ENCODE peak calls at places on chromosomes 6 and 20, in four cellular contexts. One of them, this sample, is unnamed.

GRCh38 chr6:166691741-166692140 is 64.7 kb upstream of the RPS6KA2 start:
- DNase-seq in effector CD4-positive, alpha-beta T cell: no peak
- DNase-seq in non-pigmented ciliary epithelial cell: no peak
- DNase-seq in cardiac fibroblast: no peak
- DNase-seq in this sample: no peak

GRCh38 chr20:10504893-10505292 is 69.8 kb downstream of the SLX4IP start:
- DNase-seq in effector CD4-positive, alpha-beta T cell: no peak
- DNase-seq in non-pigmented ciliary epithelial cell: no peak
- DNase-seq in cardiac fibroblast: peak
- DNase-seq in this sample: no peak

GRCh38 chr6:157143171-157143884 is 180.0 kb downstream of the TMEM242 start:
- DNase-seq in effector CD4-positive, alpha-beta T cell: no peak
- DNase-seq in non-pigmented ciliary epithelial cell: no peak
- DNase-seq in cardiac fibroblast: peak
- DNase-seq in this sample: no peak

GRCh38 chr6:137681445-137682009 is 185.5 kb upstream of the TNFAIP3 start:
- DNase-seq in effector CD4-positive, alpha-beta T cell: no peak
- DNase-seq in non-pigmented ciliary epithelial cell: no peak
- DNase-seq in cardiac fibroblast: no peak
- DNase-seq in this sample: no peak

GRCh38 chr20:44207066-44207723 is 3.4 kb downstream of the OSER1 start:
- DNase-seq in effector CD4-positive, alpha-beta T cell: no peak
- DNase-seq in non-pigmented ciliary epithelial cell: no peak
- DNase-seq in cardiac fibroblast: no peak
- DNase-seq in this sample: no peak

GRCh38 chr6:95093154-95093553 is 484.2 kb upstream of the MANEA start:
- DNase-seq in effector CD4-positive, alpha-beta T cell: no peak
- DNase-seq in non-pigmented ciliary epithelial cell: no peak
- DNase-seq in cardiac fibroblast: no peak
- DNase-seq in this sample: no peak

GRCh38 chr6:169106176-169106575 is 147.5 kb downstream of the THBS2 start:
- DNase-seq in effector CD4-positive, alpha-beta T cell: no peak
- DNase-seq in non-pigmented ciliary epithelial cell: no peak
- DNase-seq in cardiac fibroblast: peak
- DNase-seq in this sample: no peak

GRCh38 chr6:42498473-42499128 is 46.9 kb upstream of the TRERF1 start:
- DNase-seq in effector CD4-positive, alpha-beta T cell: no peak
- DNase-seq in non-pigmented ciliary epithelial cell: no peak
- DNase-seq in cardiac fibroblast: no peak
- DNase-seq in this sample: no peak

GRCh38 chr6:6004147-6004995 is 2.4 kb downstream of the NRN1 start:
- DNase-seq in effector CD4-positive, alpha-beta T cell: no peak
- DNase-seq in non-pigmented ciliary epithelial cell: no peak
- DNase-seq in cardiac fibroblast: no peak
- DNase-seq in this sample: peak

GRCh38 chr6:158999154-158999668 is 791 bp downstream of the RSPH3 start:
- DNase-seq in effector CD4-positive, alpha-beta T cell: no peak
- DNase-seq in non-pigmented ciliary epithelial cell: no peak
- DNase-seq in cardiac fibroblast: peak
- DNase-seq in this sample: no peak

GRCh38 chr6:35359744-35360348 is 17.5 kb downstream of the PPARD start:
- DNase-seq in effector CD4-positive, alpha-beta T cell: no peak
- DNase-seq in non-pigmented ciliary epithelial cell: no peak
- DNase-seq in cardiac fibroblast: peak
- DNase-seq in this sample: peak

GRCh38 chr20:17228624-17229061 is 1.8 kb downstream of the PCSK2 start:
- DNase-seq in effector CD4-positive, alpha-beta T cell: no peak
- DNase-seq in non-pigmented ciliary epithelial cell: no peak
- DNase-seq in cardiac fibroblast: no peak
- DNase-seq in this sample: peak

GRCh38 chr20:62586799-62587198 is 55.5 kb upstream of the SLCO4A1 start:
- DNase-seq in effector CD4-positive, alpha-beta T cell: no peak
- DNase-seq in non-pigmented ciliary epithelial cell: no peak
- DNase-seq in cardiac fibroblast: no peak
- DNase-seq in this sample: no peak

GRCh38 chr6:158143700-158144099 is 24.4 kb downstream of the SERAC1 start:
- DNase-seq in effector CD4-positive, alpha-beta T cell: no peak
- DNase-seq in non-pigmented ciliary epithelial cell: no peak
- DNase-seq in cardiac fibroblast: peak
- DNase-seq in this sample: no peak

GRCh38 chr20:42191140-42191860 is 573.1 kb upstream of the CHD6 start:
- DNase-seq in effector CD4-positive, alpha-beta T cell: no peak
- DNase-seq in non-pigmented ciliary epithelial cell: no peak
- DNase-seq in cardiac fibroblast: no peak
- DNase-seq in this sample: no peak

GRCh38 chr6:141956046-141956761 is 176.5 kb upstream of the GJE1 start:
- DNase-seq in effector CD4-positive, alpha-beta T cell: no peak
- DNase-seq in non-pigmented ciliary epithelial cell: no peak
- DNase-seq in cardiac fibroblast: peak
- DNase-seq in this sample: no peak

GRCh38 chr6:117487831-117488230 is 5.4 kb downstream of the DCBLD1 start:
- DNase-seq in effector CD4-positive, alpha-beta T cell: no peak
- DNase-seq in non-pigmented ciliary epithelial cell: no peak
- DNase-seq in cardiac fibroblast: peak
- DNase-seq in this sample: no peak

GRCh38 chr20:48490976-48491657 is 336.7 kb downstream of the PREX1 start:
- DNase-seq in effector CD4-positive, alpha-beta T cell: no peak
- DNase-seq in non-pigmented ciliary epithelial cell: no peak
- DNase-seq in cardiac fibroblast: no peak
- DNase-seq in this sample: no peak

GRCh38 chr6:113558966-113559365 is 298.2 kb upstream of the MARCKS start:
- DNase-seq in effector CD4-positive, alpha-beta T cell: no peak
- DNase-seq in non-pigmented ciliary epithelial cell: peak
- DNase-seq in cardiac fibroblast: peak
- DNase-seq in this sample: no peak

GRCh38 chr20:4167261-4168004 is 152.1 kb upstream of the RNF24 start:
- DNase-seq in effector CD4-positive, alpha-beta T cell: no peak
- DNase-seq in non-pigmented ciliary epithelial cell: no peak
- DNase-seq in cardiac fibroblast: no peak
- DNase-seq in this sample: no peak

GRCh38 chr6:7919871-7920270 is 9.3 kb upstream of the TXNDC5 start:
- DNase-seq in effector CD4-positive, alpha-beta T cell: no peak
- DNase-seq in non-pigmented ciliary epithelial cell: no peak
- DNase-seq in cardiac fibroblast: peak
- DNase-seq in this sample: no peak

GRCh38 chr6:30107756-30108155 is 5.1 kb downstream of the TRIM31 start:
- DNase-seq in effector CD4-positive, alpha-beta T cell: no peak
- DNase-seq in non-pigmented ciliary epithelial cell: no peak
- DNase-seq in cardiac fibroblast: no peak
- DNase-seq in this sample: no peak

GRCh38 chr6:157469378-157469777 is 88.4 kb downstream of the ZDHHC14 start:
- DNase-seq in effector CD4-positive, alpha-beta T cell: no peak
- DNase-seq in non-pigmented ciliary epithelial cell: no peak
- DNase-seq in cardiac fibroblast: peak
- DNase-seq in this sample: no peak

GRCh38 chr6:46039646-46040045 is 24.0 kb upstream of the CLIC5 start:
- DNase-seq in effector CD4-positive, alpha-beta T cell: no peak
- DNase-seq in non-pigmented ciliary epithelial cell: no peak
- DNase-seq in cardiac fibroblast: no peak
- DNase-seq in this sample: no peak

GRCh38 chr20:22801528-22801927 is 217.2 kb upstream of the FOXA2 start:
- DNase-seq in effector CD4-positive, alpha-beta T cell: no peak
- DNase-seq in non-pigmented ciliary epithelial cell: no peak
- DNase-seq in cardiac fibroblast: peak
- DNase-seq in this sample: no peak

GRCh38 chr20:25008388-25009217 is 16.1 kb upstream of the APMAP start:
- DNase-seq in effector CD4-positive, alpha-beta T cell: no peak
- DNase-seq in non-pigmented ciliary epithelial cell: no peak
- DNase-seq in cardiac fibroblast: no peak
- DNase-seq in this sample: no peak

GRCh38 chr6:162046324-162046723 is 681.2 kb downstream of the PRKN start:
- DNase-seq in effector CD4-positive, alpha-beta T cell: no peak
- DNase-seq in non-pigmented ciliary epithelial cell: no peak
- DNase-seq in cardiac fibroblast: no peak
- DNase-seq in this sample: no peak

GRCh38 chr20:32649697-32650471 is 23.9 kb downstream of the C20orf203 start:
- DNase-seq in effector CD4-positive, alpha-beta T cell: no peak
- DNase-seq in non-pigmented ciliary epithelial cell: no peak
- DNase-seq in cardiac fibroblast: no peak
- DNase-seq in this sample: peak

GRCh38 chr6:161694995-161695394 is 421.1 kb upstream of the AGPAT4 start:
- DNase-seq in effector CD4-positive, alpha-beta T cell: no peak
- DNase-seq in non-pigmented ciliary epithelial cell: no peak
- DNase-seq in cardiac fibroblast: peak
- DNase-seq in this sample: no peak

GRCh38 chr20:51347871-51348270 is 194.6 kb downstream of the NFATC2 start:
- DNase-seq in effector CD4-positive, alpha-beta T cell: no peak
- DNase-seq in non-pigmented ciliary epithelial cell: no peak
- DNase-seq in cardiac fibroblast: no peak
- DNase-seq in this sample: no peak

GRCh38 chr6:147205690-147206600 is 1.7 kb downstream of the STXBP5 start:
- DNase-seq in effector CD4-positive, alpha-beta T cell: no peak
- DNase-seq in non-pigmented ciliary epithelial cell: no peak
- DNase-seq in cardiac fibroblast: peak
- DNase-seq in this sample: peak

GRCh38 chr6:35487653-35488516 is 9.0 kb downstream of the TEAD3 start:
- DNase-seq in effector CD4-positive, alpha-beta T cell: no peak
- DNase-seq in non-pigmented ciliary epithelial cell: no peak
- DNase-seq in cardiac fibroblast: peak
- DNase-seq in this sample: no peak

This sample was measured in cerebellum.